ENCODE peak calls at places on chromosomes 3 and 15, in four cellular contexts. One of them, this sample, is unnamed.

GRCh38 chr15:81939604-81940440 is 106.0 kb downstream of the MEX3B start:
- DNase-seq in K562: peak; percentile 60
- DNase-seq in GM12878: no peak
- DNase-seq in HepG2: peak; percentile 19
- DNase-seq in this sample: peak; percentile 65

GRCh38 chr15:40244961-40245523 is 6.2 kb downstream of the PAK6 start:
- DNase-seq in K562: no peak
- DNase-seq in GM12878: no peak
- DNase-seq in HepG2: peak; percentile 10
- DNase-seq in this sample: no peak

GRCh38 chr15:74835312-74835823 is 7.6 kb downstream of the ULK3 start:
- DNase-seq in K562: peak; percentile 77
- DNase-seq in GM12878: no peak
- DNase-seq in HepG2: peak; percentile 70
- DNase-seq in this sample: peak; percentile 51

GRCh38 chr3:129045675-129046036 is 14.9 kb upstream of the GP9 start:
- DNase-seq in K562: no peak
- DNase-seq in GM12878: no peak
- DNase-seq in HepG2: no peak
- DNase-seq in this sample: no peak

GRCh38 chr3:142087676-142088075 is 61.7 kb downstream of the TFDP2 start:
- DNase-seq in K562: no peak
- DNase-seq in GM12878: no peak
- DNase-seq in HepG2: no peak
- DNase-seq in this sample: no peak

GRCh38 chr3:73812054-73812453 is 187.3 kb upstream of the PDZRN3 start:
- DNase-seq in K562: no peak
- DNase-seq in GM12878: no peak
- DNase-seq in HepG2: no peak
- DNase-seq in this sample: no peak

GRCh38 chr15:99706557-99707303 is 26.5 kb downstream of the LYSMD4 start:
- DNase-seq in K562: no peak
- DNase-seq in GM12878: no peak
- DNase-seq in HepG2: no peak
- DNase-seq in this sample: no peak

GRCh38 chr15:80831606-80832224 is 52.5 kb downstream of the CEMIP start:
- DNase-seq in K562: no peak
- DNase-seq in GM12878: no peak
- DNase-seq in HepG2: no peak
- DNase-seq in this sample: no peak

GRCh38 chr3:46986782-46987484 is 7.5 kb downstream of the NBEAL2 start:
- DNase-seq in K562: peak; percentile 96
- DNase-seq in GM12878: no peak
- DNase-seq in HepG2: no peak
- DNase-seq in this sample: no peak

GRCh38 chr3:115100172-115100571 is 46.9 kb downstream of the ZBTB20 start:
- DNase-seq in K562: no peak
- DNase-seq in GM12878: peak; percentile 9
- DNase-seq in HepG2: peak; percentile 6
- DNase-seq in this sample: peak; percentile 74

GRCh38 chr15:32774022-32774421 is 56.2 kb downstream of the GREM1 start:
- DNase-seq in K562: no peak
- DNase-seq in GM12878: no peak
- DNase-seq in HepG2: peak; percentile 38
- DNase-seq in this sample: no peak

GRCh38 chr15:41480396-41481140 is 13.1 kb upstream of the ITPKA start:
- DNase-seq in K562: no peak
- DNase-seq in GM12878: no peak
- DNase-seq in HepG2: no peak
- DNase-seq in this sample: no peak
- TF ChIP-seq MYC in K562: no peak
- TF ChIP-seq MYC in GM12878: no peak
- TF ChIP-seq MYC in HepG2: no peak
- TF ChIP-seq MYC in this sample: no peak

GRCh38 chr3:42195879-42196330 is 70.1 kb downstream of the CCK start:
- DNase-seq in K562: no peak
- DNase-seq in GM12878: peak; percentile 95
- DNase-seq in HepG2: no peak
- DNase-seq in this sample: no peak
- H3K36me3 ChIP-seq in K562: peaks cover 70% of the 10 kb centered on the region
- H3K36me3 ChIP-seq in GM12878: peaks cover 32% of the 10 kb centered on the region
- H3K36me3 ChIP-seq in HepG2: peaks cover 83% of the 10 kb centered on the region
- H3K36me3 ChIP-seq in this sample: peaks cover 29% of the 10 kb centered on the region

DNA sequence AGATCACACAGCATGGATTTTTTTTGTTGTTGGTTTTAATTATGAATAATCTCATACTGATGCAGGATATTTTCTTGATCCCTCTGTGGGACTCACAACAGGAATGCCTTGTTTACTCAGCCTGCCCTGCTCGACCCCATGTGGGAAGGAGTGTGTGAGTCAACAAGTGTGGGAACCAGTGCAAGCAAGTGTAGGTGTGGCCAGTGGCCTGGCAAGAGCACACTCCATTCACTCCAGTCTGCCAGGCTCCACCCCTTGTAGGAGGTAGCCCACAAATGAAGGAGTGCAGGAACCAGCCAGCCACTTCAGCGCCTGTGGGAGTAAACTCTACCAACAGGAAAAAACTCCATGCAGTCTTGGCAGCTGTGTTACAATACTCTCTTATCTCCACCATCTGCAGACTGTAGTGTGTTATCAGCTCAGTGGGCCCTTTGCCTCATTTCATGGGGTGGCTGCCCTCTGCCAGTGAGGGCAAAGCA is 393.6 kb downstream of the OTOL1 start:
- DNase-seq in K562: no peak
- DNase-seq in GM12878: no peak
- DNase-seq in HepG2: no peak
- DNase-seq in this sample: peak; percentile 18
- TF ChIP-seq MYC in K562: no peak
- TF ChIP-seq MYC in GM12878: no peak
- TF ChIP-seq MYC in HepG2: no peak
- TF ChIP-seq MYC in this sample: no peak

GRCh38 chr3:45960289-45960688 is 17.0 kb downstream of the CXCR6 start:
- DNase-seq in K562: no peak
- DNase-seq in GM12878: no peak
- DNase-seq in HepG2: no peak
- DNase-seq in this sample: no peak
- H3K36me3 ChIP-seq in K562: peaks cover 98% of the 10 kb centered on the region
- H3K36me3 ChIP-seq in GM12878: peaks cover 21% of the 10 kb centered on the region
- H3K36me3 ChIP-seq in HepG2: peaks cover 84% of the 10 kb centered on the region
- H3K36me3 ChIP-seq in this sample: peaks cover 49% of the 10 kb centered on the region

GRCh38 chr3:136578290-136578689 is 173.9 kb downstream of the STAG1 start:
- DNase-seq in K562: no peak
- DNase-seq in GM12878: no peak
- DNase-seq in HepG2: no peak
- DNase-seq in this sample: no peak

GRCh38 chr3:136576279-136577009 is 175.7 kb downstream of the STAG1 start:
- DNase-seq in K562: no peak
- DNase-seq in GM12878: no peak
- DNase-seq in HepG2: peak; percentile 70
- DNase-seq in this sample: no peak

DNA sequence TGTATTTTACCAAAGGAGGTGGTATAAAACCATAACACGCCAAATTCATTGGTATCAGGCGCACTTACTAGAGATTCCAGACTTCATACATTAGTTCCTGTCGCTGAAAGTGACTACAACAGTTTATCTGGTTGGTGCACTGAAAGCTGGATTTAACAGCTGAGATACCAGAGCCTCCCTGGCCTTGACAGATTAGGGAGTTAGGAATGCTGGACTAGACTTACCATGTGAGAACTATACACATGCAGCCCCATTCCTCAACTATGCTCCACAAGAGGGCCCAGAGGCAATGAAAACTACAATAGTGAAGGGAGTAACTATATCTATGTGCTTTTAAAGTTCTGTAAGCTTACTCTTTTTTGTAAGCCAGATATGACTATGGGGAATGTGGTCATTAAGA is 174.4 kb downstream of the STAG1 start:
- DNase-seq in K562: peak; percentile 51
- DNase-seq in GM12878: no peak
- DNase-seq in HepG2: peak; percentile 17
- DNase-seq in this sample: no peak
- TF ChIP-seq MYC in K562: no peak
- TF ChIP-seq MYC in GM12878: no peak
- TF ChIP-seq MYC in HepG2: no peak
- TF ChIP-seq MYC in this sample: no peak

GRCh38 chr3:132710311-132710710 is 11.9 kb downstream of the NPHP3 start:
- DNase-seq in K562: no peak
- DNase-seq in GM12878: no peak
- DNase-seq in HepG2: no peak
- DNase-seq in this sample: no peak

GRCh38 chr3:132716372-132716771 is 5.8 kb downstream of the NPHP3 start:
- DNase-seq in K562: no peak
- DNase-seq in GM12878: no peak
- DNase-seq in HepG2: no peak
- DNase-seq in this sample: no peak

GRCh38 chr3:132709761-132710160 is 12.4 kb downstream of the NPHP3 start:
- DNase-seq in K562: no peak
- DNase-seq in GM12878: no peak
- DNase-seq in HepG2: no peak
- DNase-seq in this sample: no peak

GRCh38 chr3:132713977-132714727 is 8.1 kb downstream of the NPHP3 start:
- DNase-seq in K562: no peak
- DNase-seq in GM12878: no peak
- DNase-seq in HepG2: no peak
- DNase-seq in this sample: no peak
- H3K36me3 ChIP-seq in K562: peaks cover 6% of the 10 kb centered on the region
- H3K36me3 ChIP-seq in GM12878: peaks cover 3% of the 10 kb centered on the region
- H3K36me3 ChIP-seq in HepG2: peaks cover 42% of the 10 kb centered on the region
- H3K36me3 ChIP-seq in this sample: no peaks in the 10 kb centered on the region

GRCh38 chr3:169744332-169745054 is 20.4 kb downstream of the TERC start:
- DNase-seq in K562: no peak
- DNase-seq in GM12878: no peak
- DNase-seq in HepG2: no peak
- DNase-seq in this sample: peak; percentile 74
- TF ChIP-seq MYC in K562: no peak
- TF ChIP-seq MYC in GM12878: no peak
- TF ChIP-seq MYC in HepG2: no peak
- TF ChIP-seq MYC in this sample: no peak

GRCh38 chr15:67180035-67180434 is 74.4 kb downstream of the AAGAB start:
- DNase-seq in K562: no peak
- DNase-seq in GM12878: no peak
- DNase-seq in HepG2: no peak
- DNase-seq in this sample: no peak
- H3K36me3 ChIP-seq in K562: peaks cover 47% of the 10 kb centered on the region
- H3K36me3 ChIP-seq in GM12878: peaks cover 26% of the 10 kb centered on the region
- H3K36me3 ChIP-seq in HepG2: peaks cover 62% of the 10 kb centered on the region
- H3K36me3 ChIP-seq in this sample: peaks cover 17% of the 10 kb centered on the region

DNA sequence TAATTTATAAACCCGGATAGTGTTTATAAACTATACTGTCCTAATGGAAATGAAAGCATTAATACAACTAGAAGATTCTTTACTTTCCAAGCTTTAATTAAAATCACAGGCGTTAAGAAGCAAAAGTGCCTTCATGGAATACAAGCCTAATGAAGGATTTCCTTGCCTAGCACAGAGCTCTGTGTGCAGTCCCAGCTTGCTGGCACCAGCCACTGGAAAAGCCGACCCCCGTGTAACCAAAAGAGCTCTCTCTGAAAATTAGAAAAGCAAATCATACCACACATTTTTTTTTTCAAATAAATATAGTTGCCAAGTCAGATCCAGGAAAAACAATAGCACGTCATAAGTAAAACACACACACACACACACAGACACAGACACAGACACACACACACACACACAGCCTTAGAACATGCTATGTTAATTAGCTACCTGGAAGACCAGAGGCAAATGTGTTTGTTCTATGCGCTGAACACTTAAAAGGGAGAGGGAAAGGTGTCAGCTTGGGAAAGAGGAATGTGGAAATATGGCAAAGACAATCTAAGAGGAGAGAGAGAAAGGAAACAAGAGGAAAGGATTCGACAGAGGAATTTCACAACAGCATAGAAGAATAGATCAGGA is 1084.2 kb downstream of the TUSC7 start:
- DNase-seq in K562: no peak
- DNase-seq in GM12878: no peak
- DNase-seq in HepG2: no peak
- DNase-seq in this sample: no peak
- TF ChIP-seq MYC in K562: no peak
- TF ChIP-seq MYC in GM12878: no peak
- TF ChIP-seq MYC in HepG2: no peak
- TF ChIP-seq MYC in this sample: no peak

GRCh38 chr15:90213818-90214204 is 12.7 kb downstream of the SEMA4B start:
- DNase-seq in K562: no peak
- DNase-seq in GM12878: no peak
- DNase-seq in HepG2: no peak
- DNase-seq in this sample: no peak

GRCh38 chr15:90221251-90221900 is 12.4 kb downstream of the CIB1 start:
- DNase-seq in K562: peak; percentile 68
- DNase-seq in GM12878: no peak
- DNase-seq in HepG2: peak; percentile 67
- DNase-seq in this sample: peak; percentile 70

GRCh38 chr15:90214553-90215205 is 13.5 kb downstream of the SEMA4B start:
- DNase-seq in K562: no peak
- DNase-seq in GM12878: no peak
- DNase-seq in HepG2: no peak
- DNase-seq in this sample: no peak

GRCh38 chr15:90219421-90220141 is 14.2 kb downstream of the CIB1 start:
- DNase-seq in K562: peak; percentile 82
- DNase-seq in GM12878: no peak
- DNase-seq in HepG2: no peak
- DNase-seq in this sample: peak; percentile 20

DNA sequence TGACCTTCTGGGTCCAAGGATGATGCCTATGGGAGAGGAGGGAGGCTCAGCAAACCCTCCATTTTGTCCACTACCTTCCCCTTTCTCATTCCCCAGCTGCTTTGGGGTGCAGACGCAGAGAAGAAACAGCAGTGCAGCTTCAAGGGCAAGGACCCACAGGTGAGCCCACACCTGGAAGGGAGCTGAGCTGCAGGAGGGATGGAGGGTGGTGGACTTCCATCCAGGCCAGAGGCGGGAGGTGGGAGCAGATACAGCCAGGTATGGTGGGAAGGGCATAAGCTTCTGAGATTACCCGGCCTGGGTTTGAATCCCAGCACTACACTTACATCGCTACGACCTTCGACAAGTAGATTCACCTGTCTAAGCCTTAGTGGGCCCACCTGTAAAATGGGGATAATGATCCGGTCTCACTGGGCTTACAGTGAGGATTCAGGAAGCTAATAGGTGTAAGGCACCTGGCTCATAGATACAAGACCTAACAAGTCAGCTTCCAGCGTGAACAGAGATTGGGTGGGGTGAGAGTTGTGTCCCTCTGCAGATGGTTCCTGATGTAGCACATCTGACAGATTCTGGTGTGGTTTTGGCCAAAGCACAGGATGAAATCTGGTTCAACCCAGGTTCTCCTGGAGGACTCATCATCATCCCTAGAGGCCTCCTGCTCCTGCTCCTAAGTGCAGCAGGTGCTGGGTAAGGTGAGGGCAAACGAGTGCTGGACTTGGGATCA is 15.9 kb downstream of the CIB1 start:
- DNase-seq in K562: no peak
- DNase-seq in GM12878: no peak
- DNase-seq in HepG2: no peak
- DNase-seq in this sample: no peak
- H3K36me3 ChIP-seq in K562: peaks cover 64% of the 10 kb centered on the region
- H3K36me3 ChIP-seq in GM12878: peaks cover 5% of the 10 kb centered on the region
- H3K36me3 ChIP-seq in HepG2: peaks cover 3% of the 10 kb centered on the region
- H3K36me3 ChIP-seq in this sample: no peaks in the 10 kb centered on the region

This sample was measured in endothelial cell of umbilical vein.